ENCODE peak calls at places on chromosomes 6 and 20, in five cellular contexts. W, Y, M, P and C are unnamed samples.

GRCh38 chr6:78538002-78538401 is 329.3 kb upstream of the IRAK1BP1 start:
- DNase-seq in W (no peak), Y (no peak), P (no peak), M (no peak), C (no peak)

GRCh38 chr20:35831029-35831428 is 59.2 kb downstream of the PHF20 start:
- DNase-seq in M (no peak), P (no peak), Y (no peak), W (no peak), C (no peak)

GRCh38 chr6:14831922-14832321 is 413.9 kb upstream of the JARID2 start:
- DNase-seq in W (no peak), M (no peak), P (no peak), Y (no peak), C (no peak)

GRCh38 chr20:1629321-1629720 is 9.5 kb upstream of the SIRPB1 start:
- DNase-seq in W (no peak), P (no peak), Y (no peak), M (no peak), C (no peak)

GRCh38 chr6:48061630-48062029 is 49.4 kb downstream of the PTCHD4 start:
- DNase-seq in Y (no peak), W (no peak), M (no peak), P (no peak), C (no peak)

GRCh38 chr20:45894797-45895196 is 3.7 kb downstream of the CTSA start:
- DNase-seq in Y (no peak), W (no peak), P (no peak), M (no peak), C (no peak)

GRCh38 chr6:47109281-47109680 is 67.1 kb upstream of the ADGRF1 start:
- DNase-seq in P (no peak), W (no peak), M (no peak), Y (no peak), C (no peak)

GRCh38 chr20:17518339-17519052 is 12.7 kb downstream of the BFSP1 start:
- DNase-seq in Y (no peak), P (no peak), W (no peak), M (no peak), C (peak)

GRCh38 chr6:14282854-14283505 is 165.4 kb downstream of the CD83 start:
- DNase-seq in M (no peak), W (no peak), P (no peak), Y (no peak), C (no peak)

GRCh38 chr6:80742481-80742880 is 636.0 kb downstream of the BCKDHB start:
- DNase-seq in P (no peak), Y (no peak), W (peak), M (peak), C (peak)

GRCh38 chr6:169287675-169288074 is 34.0 kb upstream of the THBS2 start:
- DNase-seq in Y (no peak), W (no peak), M (no peak), P (no peak), C (no peak)

GRCh38 chr6:148501178-148501590 is 158.5 kb downstream of the SASH1 start:
- DNase-seq in Y (no peak), M (no peak), P (no peak), W (no peak), C (peak)

GRCh38 chr6:35716798-35717197 is 20.0 kb upstream of the ARMC12 start:
- DNase-seq in P (no peak), Y (no peak), M (no peak), W (no peak), C (no peak)

GRCh38 chr6:111565316-111566221 is 40.1 kb downstream of the TRAF3IP2 start:
- DNase-seq in M (no peak), P (no peak), W (peak), Y (no peak), C (no peak)

GRCh38 chr6:111564482-111564945 is 41.2 kb downstream of the TRAF3IP2 start:
- DNase-seq in P (no peak), Y (no peak), M (no peak), W (no peak), C (no peak)

GRCh38 chr6:111566222-111566717 is 39.4 kb downstream of the TRAF3IP2 start:
- DNase-seq in M (no peak), W (no peak), P (no peak), Y (no peak), C (no peak)

GRCh38 chr6:111569951-111570350 is 35.7 kb downstream of the TRAF3IP2 start:
- DNase-seq in M (no peak), P (no peak), Y (no peak), W (no peak), C (no peak)

DNA sequence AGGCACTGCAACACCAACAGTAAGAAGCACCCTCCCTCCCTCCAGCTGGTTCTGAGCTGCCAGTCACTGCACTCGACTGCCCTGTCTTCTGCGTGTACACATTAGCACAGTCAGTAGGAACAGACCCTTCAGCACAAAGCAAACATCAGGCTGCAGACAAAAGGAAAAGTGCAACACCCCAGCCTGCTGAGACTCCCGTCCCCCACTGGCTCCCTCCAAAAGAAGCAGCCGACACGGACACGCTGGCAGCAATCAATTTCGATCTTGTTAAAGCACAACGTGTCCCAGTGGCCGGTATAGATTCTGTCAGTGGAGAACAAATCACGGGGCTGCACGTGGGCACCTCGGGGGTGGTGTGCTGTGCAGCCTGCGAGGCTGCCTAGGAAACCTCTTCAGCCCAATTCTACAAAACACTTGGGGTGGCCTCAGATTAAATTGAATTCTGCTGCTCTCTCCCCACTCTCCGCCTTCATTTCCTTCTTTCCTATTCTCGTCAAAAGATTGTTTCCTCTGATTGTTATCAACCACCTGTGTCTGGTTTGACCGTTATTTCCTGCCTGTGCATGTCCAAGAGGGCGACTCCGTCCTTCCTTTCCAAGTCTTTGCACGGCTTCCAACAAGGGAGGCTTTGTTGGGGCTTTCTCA is 38.7 kb downstream of the TRAF3IP2 start:
- DNase-seq in P (no peak), M (no peak), W (no peak), Y (no peak), C (no peak)
- TF ChIP-seq SUZ12 in P (no peak), M (no peak), W (no peak), Y (no peak), C (no peak)

DNA sequence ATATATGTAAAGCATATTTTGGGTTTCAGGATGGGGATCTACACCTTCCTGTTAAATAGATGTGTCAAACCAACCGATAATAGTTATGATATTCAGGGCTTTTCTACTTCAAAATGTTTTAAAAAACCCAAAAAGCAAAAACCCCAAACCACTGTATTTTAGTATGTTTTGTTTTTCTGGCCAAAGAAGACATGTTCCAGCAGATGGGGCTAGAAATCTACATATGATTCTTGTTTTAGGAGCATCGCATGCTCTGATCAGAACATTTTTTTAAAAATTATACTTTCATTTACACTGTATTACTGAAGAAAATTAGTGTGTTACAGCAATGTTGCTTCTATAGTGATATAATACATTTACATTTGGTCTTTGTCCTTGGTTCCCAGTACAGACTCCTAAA is 11.0 kb downstream of the RMND1 start:
- DNase-seq in Y (no peak), P (no peak), M (no peak), W (no peak), C (no peak)
- TF ChIP-seq SUZ12 in Y (no peak), P (no peak), M (no peak), W (no peak), C (no peak)

GRCh38 chr20:57471496-57472210 is 53.3 kb downstream of the CTCFL start:
- DNase-seq in Y (no peak), P (no peak), M (no peak), W (no peak), C (no peak)
- TF ChIP-seq SUZ12 in Y (no peak), P (no peak), M (no peak), W (no peak), C (no peak)

GRCh38 chr6:26502169-26502568 is 2.1 kb downstream of the BTN1A1 start:
- DNase-seq in W (peak), P (no peak), Y (peak), M (no peak), C (no peak)

GRCh38 chr6:26497610-26498009 is 2.5 kb upstream of the BTN1A1 start:
- DNase-seq in M (no peak), P (no peak), W (no peak), Y (no peak), C (no peak)

GRCh38 chr6:26500102-26500501 is at the start of gene BTN1A1:
- DNase-seq in W (no peak), M (no peak), P (no peak), Y (no peak), C (no peak)

DNA sequence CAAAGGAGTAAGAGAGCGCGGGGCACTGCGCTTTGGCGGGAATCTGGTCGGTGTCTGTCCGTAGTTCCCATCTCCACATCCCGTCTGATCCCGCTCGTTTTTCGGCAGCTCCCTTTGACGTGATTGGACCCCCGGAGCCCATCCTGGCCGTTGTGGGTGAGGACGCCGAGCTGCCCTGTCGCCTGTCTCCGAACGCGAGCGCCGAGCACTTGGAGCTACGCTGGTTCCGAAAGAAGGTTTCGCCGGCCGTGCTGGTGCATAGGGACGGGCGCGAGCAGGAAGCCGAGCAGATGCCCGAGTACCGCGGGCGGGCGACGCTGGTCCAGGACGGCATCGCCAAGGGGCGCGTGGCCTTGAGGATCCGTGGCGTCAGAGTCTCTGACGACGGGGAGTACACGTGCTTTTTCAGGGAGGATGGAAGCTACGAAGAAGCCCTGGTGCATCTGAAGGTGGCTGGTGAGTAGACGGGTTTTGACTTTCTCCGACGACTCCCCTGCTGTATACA is 1.4 kb downstream of the BTN1A1 start:
- DNase-seq in M (no peak), W (no peak), P (peak), Y (no peak), C (no peak)
- TF ChIP-seq SUZ12 in M (no peak), W (no peak), P (peak), Y (no peak), C (no peak)

GRCh38 chr20:50023116-50023802 is 40.5 kb downstream of the SNAI1 start:
- DNase-seq in M (no peak), W (no peak), Y (no peak), P (no peak), C (no peak)
- TF ChIP-seq SUZ12 in M (no peak), W (no peak), Y (no peak), P (no peak), C (no peak)

DNA sequence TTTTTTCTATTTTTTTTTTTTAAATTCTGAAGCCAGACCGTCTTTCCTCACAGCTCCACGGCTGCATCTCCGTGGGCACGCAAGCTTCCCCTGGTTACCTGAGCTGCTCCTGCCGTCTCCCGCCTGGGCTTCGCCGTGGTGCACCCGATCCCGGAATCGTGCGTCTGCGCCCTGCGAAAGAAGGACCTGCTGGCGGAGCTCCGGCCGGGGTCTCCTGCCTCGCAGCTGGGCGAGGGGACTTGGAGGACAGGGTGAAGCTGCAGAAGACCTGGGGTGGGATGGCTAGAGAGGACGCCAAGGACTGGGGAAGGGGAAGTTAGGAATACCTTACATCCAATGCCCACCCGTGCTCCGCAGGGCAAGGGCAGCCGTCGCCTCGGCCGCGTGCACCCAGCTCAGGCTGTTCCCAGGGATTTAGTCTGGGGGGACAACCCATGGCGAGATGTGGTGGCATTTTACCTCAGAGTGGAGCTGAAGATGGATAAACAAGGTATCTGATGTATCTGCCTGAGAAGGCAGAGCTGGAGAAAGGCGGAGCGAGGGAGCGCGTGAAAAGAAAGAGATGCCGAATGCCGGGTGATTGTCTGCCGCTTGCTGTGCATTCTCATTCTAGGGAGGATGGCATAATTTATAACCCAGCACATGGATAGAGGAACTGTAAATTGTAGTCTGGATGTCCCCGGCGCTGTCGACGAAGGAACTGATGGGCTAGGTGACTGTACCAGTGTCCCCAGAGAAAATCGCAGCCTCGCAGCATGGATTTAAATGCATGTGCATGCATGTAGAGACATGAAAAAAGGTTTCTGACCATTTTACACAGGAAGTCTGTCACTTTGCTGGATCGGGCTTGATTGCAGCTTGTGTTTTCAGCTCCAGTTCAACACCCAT is 150.0 kb downstream of the PRL start:
- DNase-seq in P (no peak), M (no peak), Y (no peak), W (no peak), C (peak)
- TF ChIP-seq SUZ12 in P (no peak), M (no peak), Y (no peak), W (no peak), C (no peak)

GRCh38 chr20:47320990-47321805 is 35.3 kb downstream of the ZMYND8 start:
- DNase-seq in W (peak), Y (no peak), P (no peak), M (no peak), C (no peak)
- TF ChIP-seq SUZ12 in W (no peak), Y (no peak), P (no peak), M (no peak), C (no peak)

DNA sequence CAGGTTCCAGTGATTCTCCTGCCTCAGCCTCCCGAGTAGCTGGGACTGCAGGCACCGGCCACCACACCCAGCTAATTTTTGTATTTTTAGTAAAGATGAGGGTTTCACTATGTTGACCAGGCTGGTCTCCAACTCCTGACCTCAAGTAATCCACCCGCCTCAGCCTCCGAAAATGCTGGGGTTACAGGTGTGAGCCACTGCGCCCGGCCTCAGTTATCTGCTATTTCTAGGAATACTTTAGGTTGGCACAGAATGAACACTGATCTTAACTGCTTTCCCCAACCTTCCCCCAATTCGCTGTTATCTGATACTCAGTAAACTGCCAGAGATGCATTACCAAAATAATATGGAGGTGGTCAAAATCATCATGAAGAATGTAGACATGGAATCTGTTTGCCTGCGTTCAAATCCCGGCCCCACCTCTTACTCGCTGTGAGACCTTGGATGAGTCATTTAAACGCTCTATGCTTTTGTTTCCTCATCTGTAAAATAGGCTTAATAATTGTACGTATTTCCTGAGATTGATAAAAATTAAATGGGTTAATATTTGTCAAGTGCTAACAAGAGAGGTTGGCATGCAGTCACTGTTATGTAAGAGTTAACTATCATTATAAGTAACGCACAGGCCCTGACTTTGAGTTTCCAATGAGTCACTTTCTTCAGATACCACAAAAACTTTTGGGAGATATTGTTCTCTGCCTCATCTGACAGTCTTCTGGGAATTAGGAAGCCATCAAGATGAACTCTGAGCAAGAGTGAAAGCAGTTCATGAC is 44.5 kb upstream of the NCOA3 start:
- DNase-seq in M (no peak), Y (no peak), W (no peak), P (no peak), C (no peak)
- TF ChIP-seq SUZ12 in M (no peak), Y (no peak), W (no peak), P (no peak), C (no peak)

GRCh38 chr6:110951986-110952794 is 6.3 kb upstream of the GTF3C6 start:
- DNase-seq in Y (no peak), M (no peak), W (peak), P (no peak), C (no peak)
- TF ChIP-seq SUZ12 in Y (no peak), M (no peak), W (no peak), P (no peak), C (no peak)